ENCODE peak calls at places on chromosomes 16 and 17, in ten cellular contexts. N is stomach, I is sigmoid colon, A is breast epithelium, L is transverse colon, D is endothelial cell of umbilical vein, T is HepG2, K is HCT116, X is prostate gland, P is vagina. S is an unnamed sample. For H3K27me3, the result is how much of the 10 kb centered on the place peaks cover.

GRCh38 chr17:72719582-72720493 is 372.6 kb downstream of the SLC39A11 start:
- DNase-seq in I (no peak), X (no peak), K (no peak), A (no peak), D (no peak), L (peak), N (no peak), T (no peak), P (no peak), S (peak)

GRCh38 chr17:72116692-72117469 is 3.9 kb upstream of the SOX9 start:
- DNase-seq in N (no peak), K (no peak), T (no peak), X (no peak), P (no peak), A (no peak), D (no peak), L (peak), I (no peak), S (no peak)

GRCh38 chr16:10918294-10919002 is 23.8 kb downstream of the DEXI start:
- DNase-seq in X (peak), D (peak), L (peak), P (peak), N (peak), K (peak), A (peak), I (peak), T (peak), S (peak)

GRCh38 chr16:30005341-30006094 is 5.3 kb downstream of the DOC2A start:
- DNase-seq in A (no peak), I (no peak), N (peak), D (peak), P (no peak), K (no peak), L (peak), X (no peak), T (peak), S (no peak)

GRCh38 chr17:66522591-66523272 is 220.3 kb downstream of the PRKCA start:
- DNase-seq in X (no peak), T (no peak), D (no peak), A (no peak), P (no peak), K (no peak), L (no peak), N (no peak), I (no peak), S (no peak)

GRCh38 chr17:73317554-73318426 is 6.0 kb upstream of the CDC42EP4 start:
- DNase-seq in L (no peak), P (no peak), T (no peak), A (no peak), N (no peak), K (no peak), D (no peak), I (no peak), X (no peak), S (no peak)

GRCh38 chr17:63626551-63627228 is 4.5 kb downstream of the MAP3K3 start:
- DNase-seq in X (no peak), A (no peak), L (no peak), D (peak), N (no peak), P (no peak), T (no peak), K (no peak), I (no peak), S (no peak)

GRCh38 chr17:49742256-49742655 is 21.7 kb downstream of the FAM117A start:
- DNase-seq in T (no peak), A (no peak), P (no peak), K (no peak), X (no peak), L (no peak), N (no peak), I (no peak), D (no peak), S (no peak)

GRCh38 chr17:8153550-8153956 is 1.3 kb upstream of the PER1 start:
- DNase-seq in I (peak), K (no peak), X (no peak), T (peak), L (peak), N (peak), P (peak), A (peak), D (peak), S (no peak)

GRCh38 chr17:67528751-67529436 is 151.8 kb downstream of the PITPNC1 start:
- DNase-seq in D (peak), P (peak), L (peak), K (peak), N (peak), I (peak), T (peak), A (no peak), X (peak), S (peak)

GRCh38 chr16:84749815-84750214 is 50.0 kb downstream of the USP10 start:
- DNase-seq in K (no peak), D (no peak), L (no peak), T (no peak), N (no peak), X (no peak), P (peak), I (no peak), A (no peak), S (no peak)

GRCh38 chr17:28469376-28469775 is 4.1 kb upstream of the SLC13A2 start:
- DNase-seq in K (no peak), X (no peak), T (no peak), D (no peak), P (no peak), I (peak), N (no peak), A (no peak), L (no peak), S (no peak)

GRCh38 chr17:4006745-4007211 is 42.5 kb upstream of the ATP2A3 start:
- DNase-seq in P (no peak), T (no peak), I (no peak), D (no peak), L (no peak), N (peak), A (no peak), K (no peak), X (no peak), S (no peak)

GRCh38 chr16:75340715-75341500 is 89.5 kb upstream of the BCAR1 start:
- DNase-seq in I (no peak), P (no peak), D (peak), N (no peak), X (no peak), K (no peak), L (no peak), T (no peak), A (no peak), S (no peak)

GRCh38 chr16:79923431-79923830 is 322.9 kb upstream of the MAF start:
- DNase-seq in K (no peak), L (no peak), X (no peak), P (no peak), D (no peak), I (no peak), T (no peak), N (no peak), A (no peak), S (no peak)

GRCh38 chr16:10847166-10847565 is 28.6 kb upstream of the TVP23A start:
- DNase-seq in K (no peak), P (no peak), I (no peak), A (no peak), L (no peak), T (no peak), D (no peak), X (no peak), N (no peak), S (no peak)

GRCh38 chr17:16516594-16517018 is 24.6 kb upstream of the LRRC75A start:
- DNase-seq in T (no peak), D (peak), L (no peak), I (no peak), N (no peak), A (no peak), X (no peak), P (no peak), K (peak), S (no peak)

GRCh38 chr17:41547378-41547841 is 19.3 kb upstream of the KRT19 start:
- DNase-seq in T (no peak), A (no peak), L (no peak), X (no peak), N (no peak), I (no peak), K (peak), P (no peak), D (no peak), S (no peak)

GRCh38 chr16:56269276-56269675 is 78.0 kb downstream of the GNAO1 start:
- DNase-seq in I (peak), K (no peak), T (no peak), D (no peak), P (no peak), L (no peak), X (no peak), N (no peak), A (no peak), S (peak)

GRCh38 chr16:22683258-22683657 is 130.7 kb upstream of the HS3ST2 start:
- DNase-seq in L (no peak), T (no peak), P (no peak), I (peak), A (no peak), K (no peak), N (no peak), X (no peak), D (no peak), S (no peak)

GRCh38 chr16:75181630-75182029 is 25.3 kb downstream of the CTRB2 start:
- DNase-seq in D (no peak), X (no peak), K (no peak), L (no peak), T (no peak), P (no peak), A (no peak), I (no peak), N (no peak), S (no peak)

GRCh38 chr17:72588961-72589360 is 468.1 kb downstream of the SOX9 start:
- DNase-seq in D (no peak), P (no peak), L (peak), I (no peak), K (peak), X (peak), A (peak), T (peak), N (peak), S (no peak)

GRCh38 chr17:17855976-17856375 is 19.2 kb upstream of the SREBF1 start:
- DNase-seq in D (no peak), K (no peak), T (no peak), A (no peak), N (no peak), P (no peak), L (no peak), I (no peak), X (no peak), S (no peak)

GRCh38 chr17:4986403-4986802 is 1.1 kb downstream of the CAMTA2 start:
- DNase-seq in L (peak), X (no peak), D (peak), N (no peak), P (no peak), A (no peak), I (peak), K (no peak), T (no peak), S (peak)

GRCh38 chr16:8864480-8864879 is 4.3 kb downstream of the CARHSP1 start:
- DNase-seq in X (no peak), L (no peak), D (no peak), N (no peak), K (no peak), A (no peak), T (no peak), I (no peak), P (no peak), S (no peak)

GRCh38 chr16:69179255-69180010 is 7.5 kb upstream of the SNTB2 start:
- DNase-seq in T (peak), P (no peak), X (peak), D (peak), N (peak), K (no peak), L (peak), I (peak), A (peak), S (no peak)

GRCh38 chr17:50934672-50935200 is 68.6 kb upstream of the TOB1 start:
- DNase-seq in I (no peak), N (no peak), X (no peak), K (no peak), L (no peak), A (no peak), P (no peak), T (no peak), D (no peak), S (no peak)

GRCh38 chr17:19286751-19287341 is 49.7 kb downstream of the EPN2 start:
- DNase-seq in N (no peak), D (no peak), P (no peak), K (no peak), L (no peak), X (no peak), A (no peak), T (no peak), I (no peak), S (peak)

GRCh38 chr16:3065742-3066439 is 451 bp downstream of the IL32 start:
- DNase-seq in P (no peak), I (no peak), X (no peak), T (no peak), D (no peak), A (no peak), K (no peak), L (no peak), N (no peak), S (peak)

GRCh38 chr16:72860726-72861562 is 187.0 kb downstream of the ZFHX3 start:
- DNase-seq in K (no peak), I (no peak), P (no peak), D (no peak), X (no peak), T (no peak), A (no peak), L (no peak), N (no peak), S (no peak)

GRCh38 chr16:27221576-27222498 is 18.5 kb downstream of the KDM8 start:
- DNase-seq in K (no peak), D (no peak), L (peak), A (no peak), P (no peak), I (no peak), X (no peak), N (no peak), T (no peak), S (no peak)

GRCh38 chr17:48537316-48537715 is 6.5 kb upstream of the HOXB1 start:
- DNase-seq in K (no peak), N (no peak), X (no peak), T (no peak), L (no peak), A (no peak), D (no peak), I (no peak), P (no peak), S (no peak)

GRCh38 chr17:48541574-48542113 is 3.3 kb downstream of the HOXB2 start:
- DNase-seq in P (no peak), N (no peak), K (no peak), I (peak), T (no peak), D (no peak), L (peak), X (no peak), A (no peak), S (no peak)

GRCh38 chr17:48541036-48541573 is 3.8 kb downstream of the HOXB2 start:
- DNase-seq in P (no peak), L (no peak), N (no peak), T (no peak), X (no peak), A (no peak), K (no peak), I (no peak), D (peak), S (no peak)

GRCh38 chr17:48540213-48540612 is 4.7 kb downstream of the HOXB2 start:
- DNase-seq in X (no peak), A (no peak), I (no peak), D (no peak), K (no peak), L (no peak), N (no peak), P (no peak), T (no peak), S (no peak)

GRCh38 chr17:48539177-48539576 is 5.7 kb downstream of the HOXB2 start:
- DNase-seq in L (no peak), P (no peak), N (no peak), X (no peak), K (no peak), I (no peak), D (no peak), A (no peak), T (no peak), S (no peak)
- H3K27me3 ChIP-seq in L (under half), P (under half), N (under half), X (under half), K (under half), I (under half), D (under half), A (under half), T (under half), S (under half)

GRCh38 chr17:82704886-82705285 is 6.4 kb upstream of the RAB40B start:
- DNase-seq in I (no peak), D (no peak), K (no peak), N (no peak), T (no peak), L (no peak), P (no peak), A (no peak), X (no peak), S (no peak)

GRCh38 chr17:82703036-82703745 is 4.7 kb upstream of the RAB40B start:
- DNase-seq in X (no peak), T (no peak), K (no peak), P (no peak), N (no peak), A (no peak), D (no peak), L (no peak), I (no peak), S (no peak)

GRCh38 chr17:82703935-82704865 is 5.7 kb upstream of the RAB40B start:
- DNase-seq in A (no peak), T (peak), N (peak), D (no peak), X (no peak), K (no peak), P (no peak), L (peak), I (no peak), S (no peak)

GRCh38 chr17:82709024-82709675 is 7.4 kb upstream of the FN3KRP start:
- DNase-seq in L (no peak), P (no peak), K (no peak), I (no peak), A (no peak), D (no peak), X (no peak), N (no peak), T (no peak), S (no peak)

GRCh38 chr17:82705756-82706155 is 7.3 kb upstream of the RAB40B start:
- DNase-seq in T (no peak), P (no peak), L (no peak), D (no peak), K (no peak), I (no peak), A (no peak), N (no peak), X (no peak), S (no peak)
- TF ChIP-seq POLR2AphosphoS5 in T (no peak), P (no peak), L (no peak), D (no peak), K (no peak), I (no peak), A (no peak), N (no peak), X (no peak), S (no peak)

GRCh38 chr16:4207683-4208528 is 34.0 kb downstream of the SRL start:
- DNase-seq in D (no peak), L (no peak), A (no peak), I (no peak), T (no peak), N (no peak), X (no peak), P (no peak), K (no peak), S (no peak)

GRCh38 chr16:4206680-4207079 is 35.2 kb downstream of the SRL start:
- DNase-seq in P (no peak), T (no peak), N (no peak), X (no peak), L (no peak), I (no peak), A (no peak), D (no peak), K (no peak), S (no peak)

GRCh38 chr16:4207229-4207628 is 34.7 kb downstream of the SRL start:
- DNase-seq in A (no peak), I (no peak), N (no peak), T (no peak), P (no peak), L (no peak), K (no peak), X (no peak), D (no peak), S (no peak)

GRCh38 chr16:4209657-4210056 is 32.2 kb downstream of the SRL start:
- DNase-seq in L (no peak), X (no peak), D (no peak), A (no peak), K (no peak), I (no peak), N (no peak), P (no peak), T (no peak), S (no peak)

GRCh38 chr16:4208529-4208835 is 33.4 kb downstream of the SRL start:
- DNase-seq in X (no peak), D (no peak), K (no peak), L (no peak), T (no peak), P (no peak), I (no peak), N (no peak), A (no peak), S (no peak)
- TF ChIP-seq POLR2A in X (no peak), D (no peak), K (no peak), L (no peak), T (no peak), P (no peak), I (no peak), N (no peak), A (no peak), S (no peak)

DNA sequence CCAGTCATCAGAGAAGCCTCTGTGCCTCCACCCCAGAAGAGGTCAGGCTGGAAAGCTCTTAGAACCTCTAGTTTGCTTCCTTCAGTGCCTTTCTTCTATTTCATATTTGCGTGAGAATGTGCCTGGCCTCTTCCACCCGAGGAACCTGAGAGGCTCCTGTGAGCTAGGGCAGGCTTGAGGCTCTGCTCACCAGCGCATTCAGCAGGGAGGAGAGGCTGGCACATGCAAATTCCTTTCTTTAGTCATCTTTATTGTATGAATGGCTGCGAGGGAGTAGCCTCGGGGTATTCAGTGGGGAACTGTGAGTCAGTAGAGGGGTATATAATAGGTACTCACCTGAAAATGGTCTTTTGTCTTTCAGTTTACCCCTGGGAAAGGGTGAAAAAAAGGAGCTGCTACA is 268.3 kb downstream of the ABCC12 start:
- DNase-seq in A (no peak), T (no peak), I (no peak), D (no peak), P (no peak), X (no peak), K (no peak), N (no peak), L (no peak), S (no peak)
- H3K27me3 ChIP-seq in A (under half), T (under half), I (under half), D (under half), P (under half), X (under half), K (half or more), N (under half), L (under half), S (under half)

S was measured in spleen.